ENCODE peak calls at places on chromosomes 4 and X, in eight cellular contexts. X is hippocampal formation, I is GM04504, C is neural crest cell, J is mucosa of descending colon, A is fibroblast of pulmonary artery, R is aorta, W is T47D. Q is an unnamed sample.

GRCh38 chr4:185222598-185222997 is 13.2 kb downstream of the SNX25 start:
- DNase-seq in X (no peak), W (no peak), A (no peak), C (no peak), I (no peak), J (no peak), R (no peak), Q (no peak)

GRCh38 chr4:159105761-159106243 is 2.9 kb downstream of the RAPGEF2 start:
- DNase-seq in W (peak; percentile 15), A (peak; percentile 43), I (no peak), C (no peak), J (no peak), R (no peak), X (no peak), Q (peak; percentile 23)

GRCh38 chrX:119156241-119156640 is 28.6 kb upstream of the KIAA1210 start:
- DNase-seq in C (no peak), J (no peak), I (no peak), X (no peak), R (no peak), A (no peak), W (no peak), Q (no peak)

GRCh38 chr4:2127609-2128300 is 68.6 kb downstream of the NAT8L start:
- DNase-seq in X (no peak), I (no peak), R (no peak), C (no peak), A (peak; percentile 56), J (no peak), W (no peak), Q (no peak)

GRCh38 chrX:8455600-8455999 is 9.0 kb upstream of the VCX3B start:
- DNase-seq in W (peak; percentile 14), X (no peak), C (no peak), J (no peak), A (no peak), R (no peak), I (no peak), Q (no peak)

GRCh38 chr4:38745881-38746280 is 36.9 kb downstream of the TLR10 start:
- DNase-seq in R (no peak), W (no peak), C (no peak), J (no peak), I (no peak), A (no peak), X (no peak), Q (no peak)

GRCh38 chr4:3193531-3194203 is 55.3 kb upstream of the MSANTD1 start:
- DNase-seq in I (no peak), A (peak; percentile 29), W (peak; percentile 45), C (no peak), R (no peak), X (no peak), J (no peak), Q (no peak)

GRCh38 chr4:6226506-6226905 is 26.2 kb upstream of the JAKMIP1 start:
- DNase-seq in J (no peak), X (no peak), C (no peak), R (no peak), W (no peak), I (no peak), A (no peak), Q (no peak)

GRCh38 chr4:156779046-156779445 is 192.6 kb downstream of the PDGFC start:
- DNase-seq in I (peak; percentile 20), J (no peak), A (peak; percentile 56), R (no peak), C (no peak), X (no peak), W (no peak), Q (no peak)

GRCh38 chr4:30258949-30259348 is 461.2 kb upstream of the PCDH7 start:
- DNase-seq in I (no peak), J (no peak), X (no peak), R (no peak), C (no peak), W (no peak), A (no peak), Q (no peak)

GRCh38 chr4:18566970-18567799 is 545.6 kb upstream of the LCORL start:
- DNase-seq in I (no peak), W (no peak), J (no peak), X (no peak), R (no peak), C (no peak), A (no peak), Q (no peak)

GRCh38 chr4:38014421-38014852 is 54.2 kb downstream of the PTTG2 start:
- DNase-seq in I (no peak), R (no peak), X (no peak), A (no peak), J (no peak), W (no peak), C (no peak), Q (no peak)

GRCh38 chr4:52076731-52077130 is 25.6 kb downstream of the SPATA18 start:
- DNase-seq in A (no peak), R (peak; percentile 75), C (peak; percentile 41), J (no peak), I (no peak), X (no peak), W (no peak), Q (no peak)

GRCh38 chr4:1038948-1039492 is 27.6 kb downstream of the FGFRL1 start:
- DNase-seq in R (no peak), J (no peak), A (no peak), W (no peak), X (no peak), C (no peak), I (no peak), Q (no peak)

GRCh38 chr4:16794816-16795445 is 103.5 kb downstream of the LDB2 start:
- DNase-seq in W (peak; percentile 20), A (peak; percentile 76), R (no peak), X (peak; percentile 24), J (no peak), C (peak; percentile 68), I (peak; percentile 25), Q (no peak)